ENCODE peak calls at places on chromosomes 2 and 18, in four cellular contexts. K is IMR-90, C is adrenal gland, Z is mucosa of descending colon. U is an unnamed sample. For H3K4me1 and H3K9me3, the result is how much of the 10 kb centered on the place peaks cover.

GRCh38 chr2:233252227-233252626 is 754 bp downstream of the ATG16L1 start:
- DNase-seq in K (no peak), C (no peak), Z (no peak), U (no peak)

GRCh38 chr18:52636536-52636935 is 296.5 kb downstream of the DCC start:
- DNase-seq in Z (peak), K (no peak), C (no peak), U (no peak)

GRCh38 chr2:127579231-127579630 is 43.7 kb downstream of the MYO7B start:
- DNase-seq in C (no peak), K (no peak), Z (peak), U (no peak)

GRCh38 chr2:161681043-161681442 is 56.8 kb downstream of the SLC4A10 start:
- DNase-seq in C (no peak), K (no peak), Z (no peak), U (no peak)

GRCh38 chr18:35252466-35252865 is 11.6 kb downstream of the ZNF397 start:
- DNase-seq in K (no peak), Z (no peak), C (no peak), U (no peak)

GRCh38 chr18:61901334-61901986 is 8.7 kb upstream of the RNF152 start:
- DNase-seq in Z (peak), K (peak), C (peak), U (peak)

GRCh38 chr18:75548353-75548752 is 120.8 kb upstream of the SMIM21 start:
- DNase-seq in Z (no peak), C (no peak), K (no peak), U (no peak)

GRCh38 chr2:24855703-24856102 is 62.5 kb downstream of the CENPO start:
- DNase-seq in Z (no peak), C (peak), K (peak), U (no peak)

GRCh38 chr18:34730774-34731173 is 20.7 kb downstream of the DTNA start:
- DNase-seq in K (no peak), C (no peak), Z (no peak), U (no peak)

GRCh38 chr2:186065491-186065890 is 326.9 kb downstream of the FSIP2 start:
- DNase-seq in Z (no peak), K (no peak), C (no peak), U (no peak)

GRCh38 chr2:125615438-125615837 is 1040.5 kb upstream of the GYPC start:
- DNase-seq in Z (no peak), C (no peak), K (no peak), U (no peak)

GRCh38 chr2:188765522-188765921 is 208.7 kb upstream of the COL3A1 start:
- DNase-seq in Z (no peak), C (no peak), K (peak), U (no peak)
- TF ChIP-seq CTCF in Z (no peak), C (peak), K (peak), U (no peak)

GRCh38 chr2:37466533-37467230 is 122.3 kb downstream of the QPCT start:
- DNase-seq in K (no peak), Z (no peak), C (no peak), U (no peak)
- H3K4me1 ChIP-seq in K (under half), Z (under half), C (under half), U (under half)

GRCh38 chr2:152005612-152006011 is 93.2 kb downstream of the CACNB4 start:
- DNase-seq in K (no peak), C (no peak), Z (no peak), U (no peak)
- H3K9me3 ChIP-seq in K (under half), C (under half), Z (under half), U (under half)

GRCh38 chr18:3970929-3971328 is 484.2 kb downstream of the DLGAP1 start:
- DNase-seq in Z (no peak), K (no peak), C (peak), U (no peak)
- TF ChIP-seq CTCF in Z (no peak), K (no peak), C (peak), U (no peak)

DNA sequence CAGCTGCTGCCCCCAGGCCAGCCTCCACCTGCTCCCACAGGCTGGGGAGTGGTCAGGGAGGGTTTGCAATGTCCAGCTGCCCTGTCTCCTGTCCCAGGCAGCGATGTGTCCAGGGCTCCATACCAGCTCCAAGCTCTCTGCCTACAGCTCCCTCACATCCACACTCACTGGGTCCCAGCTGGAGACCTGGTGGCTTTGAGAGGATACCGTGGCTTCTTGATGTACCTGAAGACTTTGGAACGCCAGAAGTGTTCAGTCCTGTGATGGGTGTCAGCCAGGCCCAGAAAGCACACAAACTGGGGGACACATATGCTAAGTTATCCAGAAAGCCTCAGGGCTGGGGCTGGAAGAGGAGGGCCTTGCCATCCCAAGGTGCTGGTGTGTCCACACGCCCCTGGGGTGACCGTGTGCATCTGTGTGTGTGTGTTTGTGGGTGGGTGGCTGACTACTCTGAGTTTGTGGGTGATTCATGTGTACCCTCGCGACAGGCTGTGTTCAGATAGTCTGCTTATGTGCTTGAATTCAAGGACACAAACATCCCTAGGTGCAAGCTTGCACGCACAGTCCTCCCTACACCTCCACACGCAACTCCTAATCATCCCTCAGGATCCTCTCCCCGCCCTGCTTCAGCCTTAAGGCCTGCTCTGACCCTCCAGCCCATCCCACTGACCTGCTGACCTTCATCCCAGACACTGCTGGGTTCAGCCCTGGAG is 33.3 kb downstream of the ZFP36L2 start:
- DNase-seq in K (no peak), Z (peak), C (no peak), U (no peak)
- H3K4me1 ChIP-seq in K (under half), Z (half or more), C (under half), U (under half)

GRCh38 chr18:50665519-50665918 is 105.6 kb downstream of the MAPK4 start:
- DNase-seq in C (peak), K (no peak), Z (no peak), U (no peak)
- H3K9me3 ChIP-seq in C (under half), K (under half), Z (under half), U (under half)

DNA sequence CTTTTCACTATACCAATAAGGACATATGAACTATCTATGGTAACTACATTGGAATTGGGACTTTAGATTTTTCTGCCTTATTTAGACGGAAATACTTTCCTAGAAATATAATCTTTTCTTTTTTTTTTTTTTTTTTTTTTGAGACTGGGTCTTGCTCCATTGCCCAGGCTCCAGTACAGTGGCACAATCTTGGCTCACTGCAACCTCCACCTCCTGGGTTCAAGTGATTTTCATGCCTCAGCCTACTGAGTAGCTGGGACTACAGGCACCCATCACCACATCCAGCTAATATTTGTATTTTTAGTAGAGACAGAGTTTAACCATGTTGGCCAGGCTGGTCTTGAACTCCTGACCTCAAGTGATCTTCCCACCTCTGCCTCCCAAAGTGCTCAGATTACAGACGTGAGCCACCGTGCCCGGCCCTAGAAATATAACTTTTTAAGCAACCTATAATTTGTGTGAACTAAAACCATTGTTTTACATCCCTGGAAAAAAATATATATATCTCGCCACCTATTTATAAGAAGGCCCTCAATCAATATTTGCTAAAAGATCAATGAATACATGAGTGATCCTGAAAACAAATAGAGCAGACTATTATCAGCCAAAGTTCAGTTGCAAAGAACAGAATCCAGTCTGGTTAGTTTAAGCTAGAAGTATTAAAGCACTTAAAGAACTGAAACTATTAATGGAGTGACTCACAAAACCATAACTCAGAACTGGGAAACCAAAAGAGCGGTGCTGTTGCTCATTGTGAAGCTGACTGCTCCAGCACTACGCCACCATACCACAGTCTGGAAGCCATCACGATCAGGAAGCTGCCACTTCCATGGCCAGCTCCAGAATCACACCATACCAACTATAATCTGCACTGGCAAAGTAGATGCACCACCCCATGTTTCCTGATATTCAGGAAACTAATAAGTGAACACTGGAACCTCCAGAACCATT is 8.4 kb upstream of the HNRNPLL start:
- DNase-seq in K (peak), Z (no peak), C (no peak), U (no peak)
- TF ChIP-seq CTCF in K (no peak), Z (no peak), C (no peak), U (no peak)

U was measured in pancreas.